ENCODE peak calls at places on chromosomes 2 and 18, in six cellular contexts. O, F, S, D, I and U are unnamed samples.
A peak's percentile ranks its signal among the peaks of the same experiment; 100 is the strongest.

GRCh38 chr2:121386102-121386501 is 101.1 kb upstream of the TFCP2L1 start:
- DNase-seq in O (no peak), F (no peak), S (no peak), D (no peak), I (no peak), U (no peak)

GRCh38 chr2:120452131-120452530 is 106.2 kb downstream of the INHBB start:
- DNase-seq in O (no peak), F (no peak), S (no peak), D (no peak), I (no peak), U (no peak)

GRCh38 chr2:50650398-50650810 is 381.5 kb downstream of the NRXN1 start:
- DNase-seq in O (no peak), F (no peak), S (no peak), D (no peak), I (no peak), U (no peak)

GRCh38 chr2:112061299-112061698 is 6.2 kb downstream of the TMEM87B start:
- DNase-seq in O (no peak), F (no peak), S (no peak), D (no peak), I (no peak), U (no peak)

GRCh38 chr2:19627359-19627758 is 268.9 kb upstream of the OSR1 start:
- DNase-seq in O (no peak), F (no peak), S (no peak), D (no peak), I (no peak), U (no peak)

GRCh38 chr18:58100154-58100553 is 56.1 kb downstream of the NEDD4L start:
- DNase-seq in O (no peak), F (no peak), S (no peak), D (no peak), I (no peak), U (no peak)

GRCh38 chr2:187971893-187972292 is 319.8 kb upstream of the GULP1 start:
- DNase-seq in O (no peak), F (no peak), S (peak; percentile 73), D (no peak), I (no peak), U (no peak)

GRCh38 chr2:208980321-208980720 is 443.5 kb upstream of the MAP2 start:
- DNase-seq in O (no peak), F (no peak), S (no peak), D (no peak), I (no peak), U (no peak)

GRCh38 chr2:19710230-19710629 is 191.6 kb downstream of the TTC32 start:
- DNase-seq in O (no peak), F (no peak), S (no peak), D (no peak), I (no peak), U (no peak)

GRCh38 chr2:85802337-85803103 is 48.7 kb downstream of the ATOH8 start:
- DNase-seq in O (no peak), F (no peak), S (no peak), D (no peak), I (no peak), U (no peak)

DNA sequence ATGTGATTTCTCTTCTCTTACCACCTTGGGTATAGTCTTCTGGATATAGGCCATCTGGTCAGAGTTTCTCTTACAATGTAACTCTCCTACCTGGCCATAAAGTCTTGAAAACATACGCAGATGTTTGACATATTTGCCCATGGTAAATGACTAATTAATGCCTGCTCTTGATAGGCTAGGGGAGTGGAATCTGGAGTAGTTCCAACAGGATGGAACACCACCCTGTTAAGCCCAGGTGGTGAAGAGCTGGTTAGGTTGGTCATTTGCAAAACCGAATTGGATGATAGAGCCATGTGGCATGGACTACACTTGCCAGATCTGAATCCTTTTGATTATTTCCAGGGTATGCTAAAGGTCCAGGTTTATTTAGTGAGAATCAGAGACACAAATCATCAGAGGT is 36.5 kb downstream of the HADHB start:
- DNase-seq in O (no peak), F (no peak), S (no peak), D (no peak), I (no peak), U (no peak)
- TF ChIP-seq CTCF in O (no peak), F (no peak), S (no peak), D (no peak), I (no peak), U (no peak)

DNA sequence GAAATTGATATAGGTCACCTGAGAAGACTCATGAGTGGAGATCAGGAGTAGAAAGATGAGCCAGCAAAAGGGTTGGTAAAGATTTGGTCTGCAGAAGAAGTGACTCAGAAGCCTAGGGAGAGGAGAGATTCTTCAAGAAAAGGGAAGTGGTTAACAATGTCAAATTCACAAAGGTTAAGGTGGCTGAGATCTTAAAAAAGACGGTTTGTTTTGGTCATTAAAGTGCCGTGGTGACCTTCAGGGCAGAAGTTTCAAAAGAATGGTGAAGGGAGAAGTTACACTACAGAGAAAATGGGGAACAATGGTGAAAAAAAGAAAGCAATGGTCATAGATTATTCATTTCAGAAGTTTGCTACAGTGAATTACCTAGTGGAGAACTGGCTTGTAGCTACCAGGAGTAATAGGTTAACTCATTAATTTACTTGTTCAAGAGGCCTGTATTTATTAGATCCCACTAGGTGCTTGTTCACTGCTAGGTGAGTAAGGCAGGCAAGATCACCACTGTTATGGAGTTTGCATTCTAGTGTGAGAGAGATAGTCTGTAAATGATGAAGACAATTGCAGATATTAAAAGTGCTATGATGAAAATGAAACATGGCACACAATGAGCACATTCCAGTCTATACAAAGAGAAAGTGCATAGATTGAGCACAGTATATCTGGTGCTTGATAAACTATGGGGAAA is 43.0 kb downstream of the FBXO48 start:
- DNase-seq in O (no peak), F (no peak), S (no peak), D (no peak), I (no peak), U (no peak)
- H3K27ac ChIP-seq in O (no peak overlapping the region), F (no peak overlapping the region), S (no peak overlapping the region), D (no peak overlapping the region), I (no peak overlapping the region), U (no peak overlapping the region)

GRCh38 chr18:13287372-13287771 is 68.8 kb downstream of the LDLRAD4 start:
- DNase-seq in O (no peak), F (no peak), S (no peak), D (no peak), I (no peak), U (no peak)
- TF ChIP-seq CTCF in O (no peak), F (no peak), S (peak; percentile 37), D (no peak), I (no peak), U (peak; percentile 20)

DNA sequence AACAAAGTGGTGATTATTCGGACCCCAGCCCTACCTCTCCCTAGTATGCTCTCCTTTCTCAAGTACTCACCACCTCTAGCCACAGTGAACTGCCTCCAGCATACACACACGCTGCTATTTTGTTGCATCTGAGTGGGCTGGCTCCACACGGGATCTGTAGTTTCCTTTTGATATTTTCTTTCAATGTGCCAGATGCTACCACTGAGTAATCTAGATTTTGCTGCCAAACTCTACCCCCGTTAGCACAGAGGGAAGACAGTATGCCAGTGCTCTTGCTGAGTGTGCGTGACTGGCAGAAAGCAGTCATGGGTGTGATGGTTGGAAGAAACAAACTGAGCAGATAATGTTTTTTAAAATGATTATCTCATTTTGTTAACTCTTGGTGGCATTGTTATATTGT is 11.6 kb downstream of the CFLAR start:
- DNase-seq in O (no peak), F (peak; percentile 44), S (no peak), D (no peak), I (no peak), U (no peak)
- H3K27ac ChIP-seq in O (peak overlapping the region; percentile 74), F (peak overlapping the region; percentile 59), S (peak overlapping the region; percentile 57), D (peak overlapping the region; percentile 32), I (peak overlapping the region; percentile 100), U (no peak overlapping the region)

DNA sequence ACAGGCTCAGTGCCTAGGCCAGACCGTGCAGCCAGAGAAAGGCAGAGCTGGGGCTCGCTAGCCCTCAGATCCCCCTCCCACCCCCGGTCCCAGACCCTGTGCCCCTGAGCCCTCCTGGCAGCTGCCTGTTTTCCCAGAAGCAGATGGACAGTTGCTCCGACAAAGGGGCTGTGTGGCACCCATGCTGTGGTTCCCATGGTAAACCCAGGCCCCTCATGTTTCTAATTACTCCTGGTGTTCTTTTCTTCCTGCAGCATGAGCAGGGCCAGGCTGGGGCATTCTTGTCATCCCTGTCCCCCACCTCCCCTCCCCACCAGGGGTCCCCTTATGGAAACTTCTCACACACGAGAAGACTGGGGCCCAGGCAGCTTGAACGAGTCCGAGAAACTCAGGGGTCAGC is 269.6 kb downstream of the HAUS1 start:
- DNase-seq in O (no peak), F (no peak), S (peak; percentile 35), D (no peak), I (no peak), U (no peak)
- TF ChIP-seq CTCF in O (no peak), F (no peak), S (no peak), D (no peak), I (no peak), U (no peak)

GRCh38 chr2:232875256-232876070 is 5.4 kb downstream of the SNORC start:
- DNase-seq in O (no peak), F (no peak), S (peak; percentile 62), D (no peak), I (no peak), U (peak; percentile 42)

GRCh38 chr2:232873909-232874641 is 4.0 kb downstream of the SNORC start:
- DNase-seq in O (no peak), F (no peak), S (no peak), D (no peak), I (no peak), U (no peak)

GRCh38 chr2:232876071-232876977 is 6.3 kb downstream of the SNORC start:
- DNase-seq in O (no peak), F (no peak), S (peak; percentile 65), D (no peak), I (no peak), U (peak; percentile 62)

GRCh38 chr2:232873292-232873908 is 3.3 kb downstream of the SNORC start:
- DNase-seq in O (no peak), F (no peak), S (no peak), D (no peak), I (no peak), U (no peak)

DNA sequence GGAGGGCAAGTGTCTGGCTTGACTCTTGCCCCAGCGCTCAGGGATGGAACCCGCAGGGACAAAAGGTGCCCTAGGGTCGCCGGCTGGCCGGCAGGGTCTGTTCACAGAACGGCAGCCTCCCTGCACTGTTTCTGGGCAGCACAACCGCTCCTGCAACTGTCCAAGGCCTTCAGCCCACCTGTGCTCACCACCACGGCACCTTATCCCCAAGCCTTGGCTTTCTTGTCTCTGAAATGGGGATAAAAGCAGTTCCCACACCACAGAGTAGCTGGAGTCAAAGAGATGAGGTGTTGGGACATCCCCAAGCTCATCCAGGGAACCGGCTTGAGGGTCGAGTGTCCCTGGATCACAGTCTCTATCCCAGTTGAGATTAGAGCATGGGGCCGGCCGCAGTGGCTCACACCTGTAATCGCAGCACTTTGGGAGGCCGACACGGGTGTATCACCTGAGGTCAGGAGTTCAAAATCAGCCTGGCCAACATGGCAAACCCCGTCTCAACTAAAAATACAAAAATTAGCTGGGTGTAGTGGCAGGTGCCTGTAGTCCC is 4.7 kb downstream of the SNORC start:
- DNase-seq in O (no peak), F (no peak), S (no peak), D (no peak), I (no peak), U (no peak)
- H3K27ac ChIP-seq in O (no peak overlapping the region), F (no peak overlapping the region), S (no peak overlapping the region), D (no peak overlapping the region), I (no peak overlapping the region), U (no peak overlapping the region)

DNA sequence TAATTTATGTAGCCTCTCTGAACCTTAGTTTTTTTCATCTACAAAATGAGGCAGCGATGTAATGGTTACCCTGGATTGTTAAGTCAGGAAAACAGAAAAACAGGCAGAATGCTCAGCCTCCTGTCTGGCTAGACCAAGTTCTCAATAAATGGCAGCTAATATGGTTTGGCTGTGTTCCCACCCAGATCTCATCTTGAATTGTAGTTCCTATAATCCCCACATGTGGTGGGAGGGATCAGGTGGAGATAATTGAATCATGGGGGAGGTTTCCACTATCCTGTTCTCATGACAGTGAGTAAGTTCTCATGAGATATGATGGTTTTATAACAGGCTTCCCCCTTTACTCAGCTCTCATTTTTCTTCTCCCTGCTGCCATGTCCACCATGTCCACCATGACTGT is 220.0 kb downstream of the CMPK2 start:
- DNase-seq in O (no peak), F (no peak), S (no peak), D (no peak), I (no peak), U (no peak)
- TF ChIP-seq CTCF in O (no peak), F (no peak), S (no peak), D (no peak), I (no peak), U (no peak)